ENCODE peak calls at places on chromosomes 12 and 14, in five cellular contexts. C is AG09309, I is A549, P is fibroblast of the aortic adventitia, L is BE2C. K is an unnamed sample.

GRCh38 chr14:74425525-74426201 is 347 bp downstream of the SYNDIG1L start:
- DNase-seq in I (no peak), C (no peak), L (no peak), P (no peak), K (no peak)

GRCh38 chr14:69909831-69910550 is 30.8 kb downstream of the SMOC1 start:
- DNase-seq in C (no peak), I (no peak), P (no peak), L (no peak), K (no peak)

GRCh38 chr12:26630546-26631027 is 202.4 kb downstream of the ITPR2 start:
- DNase-seq in I (peak), C (peak), P (peak), L (no peak), K (peak)

GRCh38 chr14:28875937-28876910 is 109.6 kb downstream of the FOXG1 start:
- DNase-seq in L (no peak), C (no peak), P (no peak), I (no peak), K (no peak)

GRCh38 chr12:12734561-12735071 is 17.4 kb downstream of the CDKN1B start:
- DNase-seq in C (no peak), L (no peak), P (peak), I (no peak), K (no peak)

GRCh38 chr12:47988073-47989022 is 15.9 kb downstream of the COL2A1 start:
- DNase-seq in I (no peak), C (no peak), L (no peak), P (peak), K (no peak)

GRCh38 chr12:69872804-69873203 is 47.8 kb downstream of the MYRFL start:
- DNase-seq in I (no peak), C (no peak), P (peak), L (no peak), K (no peak)

GRCh38 chr12:124497039-124497438 is 70.4 kb downstream of the NCOR2 start:
- DNase-seq in L (no peak), P (peak), C (no peak), I (no peak), K (no peak)

GRCh38 chr12:52634266-52635056 is 16.1 kb upstream of the KRT73 start:
- DNase-seq in I (no peak), C (no peak), P (no peak), L (no peak), K (no peak)

GRCh38 chr12:52628841-52629240 is 10.5 kb upstream of the KRT73 start:
- DNase-seq in I (no peak), C (no peak), P (no peak), L (no peak), K (no peak)

GRCh38 chr12:29566441-29566840 is 69.0 kb upstream of the OVCH1 start:
- DNase-seq in P (no peak), I (no peak), L (no peak), C (no peak), K (no peak)

GRCh38 chr14:44995770-44996294 is 33.8 kb downstream of the TOGARAM1 start:
- DNase-seq in I (peak), P (no peak), L (no peak), C (no peak), K (no peak)

GRCh38 chr12:122974892-122975789 is at the start of gene OGFOD2:
- DNase-seq in L (peak), P (peak), C (peak), I (peak), K (peak)

DNA sequence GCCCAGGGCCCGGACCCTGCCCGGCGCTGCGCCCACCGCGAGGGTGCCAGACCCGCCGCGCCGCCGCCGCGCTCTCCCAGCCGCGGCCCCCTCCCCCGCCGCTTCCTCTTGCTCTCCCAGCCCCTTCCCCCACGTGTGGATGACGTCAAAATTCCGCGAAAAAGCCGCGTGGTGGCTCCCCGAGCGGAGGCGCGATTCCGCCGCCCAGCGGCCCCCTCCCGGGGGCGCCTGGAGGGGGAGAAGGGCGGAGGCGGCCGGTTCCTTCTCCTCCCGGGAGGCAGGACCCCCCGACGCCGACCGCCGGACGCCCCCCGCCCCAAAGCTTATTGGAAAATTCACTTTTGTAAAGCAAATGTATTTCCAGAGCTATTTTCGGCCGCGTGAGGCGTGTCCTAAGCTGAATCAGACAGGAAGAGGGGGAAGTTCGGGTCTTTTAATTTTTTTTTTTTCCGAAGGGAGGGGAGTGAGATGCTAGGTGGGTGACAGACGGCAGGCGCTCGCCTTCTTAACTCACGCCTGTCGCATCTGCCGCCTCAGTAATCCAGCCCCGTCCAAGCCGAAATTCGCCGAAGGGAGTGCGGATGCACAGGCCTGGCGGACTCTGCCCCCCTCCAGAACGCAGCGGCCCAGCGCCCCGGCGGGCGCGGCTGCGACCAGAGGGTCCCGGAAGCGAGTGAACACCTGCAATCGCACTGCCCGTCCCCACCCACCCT is 4.1 kb upstream of the CCND2 start:
- DNase-seq in I (no peak), P (no peak), C (no peak), L (peak), K (no peak)
- TF ChIP-seq CTCF in I (no peak), P (no peak), C (no peak), L (no peak), K (no peak)

GRCh38 chr14:33938131-33938949 is 12.5 kb downstream of the EGLN3 start:
- DNase-seq in P (no peak), L (peak), C (no peak), I (peak), K (no peak)
- H3K4me3 ChIP-seq in P (no peak), L (peak), C (no peak), I (peak), K (no peak)

DNA sequence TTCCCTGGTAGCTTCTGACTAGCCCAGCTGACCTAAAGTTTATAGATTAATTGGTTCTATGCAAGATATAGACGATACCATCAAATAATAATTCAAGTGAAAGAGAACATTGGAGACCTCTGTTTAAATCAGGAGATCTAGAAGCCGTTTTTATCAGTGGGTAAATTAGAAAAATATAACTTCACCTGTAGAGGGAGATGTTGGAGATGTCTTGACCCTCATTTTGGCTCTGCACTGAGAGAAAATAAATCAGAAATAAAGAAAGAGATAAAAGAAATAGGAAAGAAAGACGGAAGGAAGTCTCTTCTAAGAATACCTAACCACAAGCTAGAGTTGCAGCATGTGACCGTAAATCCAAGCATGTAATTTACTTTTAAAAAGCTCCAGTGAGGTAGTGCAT is 684.5 kb downstream of the C12orf50 start:
- DNase-seq in C (no peak), I (peak), L (no peak), P (peak), K (no peak)
- TF ChIP-seq CTCF in C (no peak), I (peak), L (peak), P (peak), K (peak)

GRCh38 chr12:54258286-54258685 is 21.6 kb downstream of the CBX5 start:
- DNase-seq in P (peak), C (no peak), L (no peak), I (no peak), K (peak)
- H3K4me3 ChIP-seq in P (peak), C (no peak), L (peak), I (peak), K (no peak)